ENCODE peak calls at places on chromosomes 13 and 19, in six cellular contexts. T is T-helper 17 cell, N is neural crest cell, G is A172, W is uterus, E is NCI-H345. C is an unnamed sample.

GRCh38 chr13:106468207-106468606 is 67.3 kb downstream of the EFNB2 start:
- DNase-seq in T (no peak), N (no peak), G (no peak), W (no peak), E (no peak), C (no peak)

GRCh38 chr13:62760724-62761123 is 1345.1 kb upstream of the PCDH20 start:
- DNase-seq in T (no peak), N (no peak), G (no peak), W (no peak), E (no peak), C (no peak)

GRCh38 chr19:30180691-30181090 is 191.5 kb upstream of the ZNF536 start:
- DNase-seq in T (no peak), N (no peak), G (no peak), W (no peak), E (no peak), C (no peak)

GRCh38 chr19:54439174-54439851 is 9.7 kb upstream of the LENG8 start:
- DNase-seq in T (no peak), N (peak), G (peak), W (no peak), E (no peak), C (peak)

GRCh38 chr13:112959701-112960542 is 9.1 kb upstream of the MCF2L start:
- DNase-seq in T (no peak), N (no peak), G (no peak), W (no peak), E (no peak), C (no peak)

GRCh38 chr19:44684892-44685847 is 13.8 kb upstream of the CEACAM16 start:
- DNase-seq in T (no peak), N (no peak), G (peak), W (peak), E (no peak), C (no peak)

GRCh38 chr13:36807616-36808015 is 11.4 kb upstream of the RFXAP start:
- DNase-seq in T (no peak), N (no peak), G (no peak), W (no peak), E (no peak), C (no peak)

GRCh38 chr13:99442273-99442895 is 58.9 kb upstream of the TM9SF2 start:
- DNase-seq in T (no peak), N (peak), G (peak), W (no peak), E (peak), C (peak)

GRCh38 chr13:113864303-113864890 is 521 bp upstream of the GAS6 start:
- DNase-seq in T (no peak), N (no peak), G (no peak), W (no peak), E (peak), C (peak)

GRCh38 chr19:3366761-3367571 is 583 bp downstream of the NFIC start:
- DNase-seq in T (no peak), N (no peak), G (peak), W (peak), E (peak), C (peak)